ENCODE peak calls at places on chromosomes 1 and 21, in eight cellular contexts. A is lower lobe of right lung; S is CD8-positive, alpha-beta T cell; K is lung; T is heart right ventricle; C is IMR-90; Y is uterus; W is bronchial epithelial cell. N is an unnamed sample. For H3K27me3, the result is how much of the 10 kb centered on the place peaks cover.

GRCh38 chr1:188825471-188825870 is 1652.2 kb downstream of the BRINP3 start:
- DNase-seq in A (no peak), S (no peak), K (no peak), T (no peak), C (peak), Y (no peak), W (peak), N (no peak)

GRCh38 chr1:10451286-10451685 is 1.5 kb downstream of the CORT start:
- DNase-seq in A (no peak), S (no peak), K (no peak), T (no peak), C (peak), Y (no peak), W (no peak), N (peak)

GRCh38 chr1:13780780-13781179 is 80.8 kb downstream of the PRDM2 start:
- DNase-seq in A (no peak), S (no peak), K (no peak), T (no peak), C (no peak), Y (no peak), W (no peak), N (no peak)

GRCh38 chr1:42690477-42691156 is 8.4 kb downstream of the YBX1 start:
- DNase-seq in A (no peak), S (no peak), K (no peak), T (no peak), C (peak), Y (no peak), W (peak), N (no peak)

GRCh38 chr1:202034683-202035462 is 24.5 kb downstream of the ELF3 start:
- DNase-seq in A (peak), S (no peak), K (peak), T (peak), C (peak), Y (peak), W (peak), N (peak)

GRCh38 chr1:98327151-98327918 is 334.2 kb upstream of the SNX7 start:
- DNase-seq in A (no peak), S (no peak), K (no peak), T (no peak), C (peak), Y (no peak), W (no peak), N (peak)

GRCh38 chr1:207820568-207821463 is 69.0 kb downstream of the CD46 start:
- DNase-seq in A (no peak), S (no peak), K (no peak), T (no peak), C (no peak), Y (no peak), W (no peak), N (no peak)

GRCh38 chr1:169624122-169624521 is 5.8 kb downstream of the SELP start:
- DNase-seq in A (no peak), S (no peak), K (no peak), T (no peak), C (no peak), Y (no peak), W (no peak), N (no peak)

GRCh38 chr21:20814090-20814489 is 184.1 kb upstream of the NCAM2 start:
- DNase-seq in A (no peak), S (no peak), K (no peak), T (no peak), C (no peak), Y (no peak), W (no peak), N (no peak)

GRCh38 chr1:2352341-2353214 is 38.8 kb downstream of the MORN1 start:
- DNase-seq in A (peak), S (no peak), K (no peak), T (no peak), C (no peak), Y (no peak), W (peak), N (no peak)

GRCh38 chr1:20654104-20654690 is 7.0 kb downstream of the DDOST start:
- DNase-seq in A (no peak), S (no peak), K (no peak), T (peak), C (no peak), Y (no peak), W (no peak), N (no peak)

GRCh38 chr1:178283409-178283808 is 189.5 kb downstream of the RASAL2 start:
- DNase-seq in A (peak), S (no peak), K (no peak), T (no peak), C (peak), Y (no peak), W (peak), N (no peak)

GRCh38 chr1:77416692-77417450 is 135.1 kb downstream of the AK5 start:
- DNase-seq in A (no peak), S (no peak), K (no peak), T (no peak), C (peak), Y (no peak), W (peak), N (no peak)

GRCh38 chr1:1141911-1142250 is 26.0 kb upstream of the C1orf159 start:
- DNase-seq in A (no peak), S (no peak), K (no peak), T (no peak), C (no peak), Y (no peak), W (no peak), N (no peak)

GRCh38 chr1:5971471-5972197 is 20.6 kb downstream of the NPHP4 start:
- DNase-seq in A (no peak), S (no peak), K (no peak), T (no peak), C (no peak), Y (no peak), W (no peak), N (no peak)

GRCh38 chr1:51627672-51628071 is 10.8 kb downstream of the OSBPL9 start:
- DNase-seq in A (no peak), S (no peak), K (no peak), T (no peak), C (peak), Y (no peak), W (peak), N (no peak)

GRCh38 chr1:43833013-43833412 is 100.6 kb upstream of the ARTN start:
- DNase-seq in A (no peak), S (no peak), K (no peak), T (no peak), C (no peak), Y (no peak), W (no peak), N (no peak)

GRCh38 chr21:45786660-45787059 is 143.1 kb downstream of the PCBP3 start:
- DNase-seq in A (no peak), S (no peak), K (no peak), T (no peak), C (no peak), Y (no peak), W (no peak), N (no peak)

GRCh38 chr1:21887216-21887736 is 49.8 kb downstream of the HSPG2 start:
- DNase-seq in A (no peak), S (no peak), K (no peak), T (no peak), C (no peak), Y (no peak), W (no peak), N (no peak)

GRCh38 chr1:119783354-119784126 is 14.8 kb upstream of the HMGCS2 start:
- DNase-seq in A (no peak), S (no peak), K (no peak), T (no peak), C (peak), Y (no peak), W (peak), N (no peak)

GRCh38 chr1:244216836-244217235 is 165.8 kb downstream of the ZBTB18 start:
- DNase-seq in A (no peak), S (no peak), K (no peak), T (no peak), C (no peak), Y (no peak), W (no peak), N (no peak)

GRCh38 chr1:201217146-201217545 is 26.5 kb downstream of the IGFN1 start:
- DNase-seq in A (no peak), S (no peak), K (no peak), T (no peak), C (no peak), Y (no peak), W (no peak), N (no peak)

GRCh38 chr1:61268546-61269243 is 186.3 kb downstream of the NFIA start:
- DNase-seq in A (no peak), S (no peak), K (no peak), T (no peak), C (no peak), Y (no peak), W (no peak), N (no peak)

GRCh38 chr1:181643631-181644030 is 160.3 kb downstream of the CACNA1E start:
- DNase-seq in A (no peak), S (no peak), K (no peak), T (no peak), C (no peak), Y (no peak), W (no peak), N (peak)

GRCh38 chr1:240768979-240769378 is 157.0 kb upstream of the GREM2 start:
- DNase-seq in A (no peak), S (no peak), K (no peak), T (no peak), C (no peak), Y (no peak), W (no peak), N (no peak)

DNA sequence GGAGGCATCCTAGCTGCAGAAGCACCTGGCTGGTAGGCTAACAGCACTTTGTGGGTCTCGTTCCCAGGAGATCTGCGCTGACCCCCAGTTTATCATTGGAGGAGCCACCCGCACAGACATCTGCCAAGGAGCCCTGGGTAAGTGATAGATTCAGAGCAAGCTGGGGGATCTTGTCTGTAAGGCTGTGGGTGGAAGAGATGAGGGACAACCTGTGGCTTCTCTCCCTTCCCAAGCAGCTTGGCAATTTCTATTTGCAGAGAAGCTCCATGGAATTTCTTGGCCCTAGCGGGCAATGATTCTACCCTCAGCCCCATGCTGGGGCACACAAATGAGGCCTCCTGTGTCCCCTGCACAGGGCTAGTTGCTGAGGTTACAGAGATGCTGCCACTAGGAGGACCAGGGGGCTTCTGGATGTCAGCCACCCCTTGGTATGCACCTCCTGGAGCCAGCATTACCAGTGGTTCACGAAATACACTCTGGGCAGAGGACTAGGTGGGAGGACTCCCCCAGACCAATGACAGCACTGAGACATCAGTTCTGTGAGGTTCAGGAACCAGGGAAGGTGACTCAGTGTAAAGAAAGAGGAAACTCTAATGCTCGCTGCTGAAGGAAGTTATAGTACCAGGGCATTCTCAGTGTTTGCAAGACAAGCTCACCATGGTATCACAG is 5.5 kb downstream of the CAPN2 start:
- DNase-seq in A (no peak), S (no peak), K (no peak), T (no peak), C (peak), Y (no peak), W (peak), N (no peak)
- H3K4me3 ChIP-seq in A (no peak), S (no peak), K (no peak), T (no peak), C (no peak), Y (no peak), W (no peak), N (no peak)

GRCh38 chr21:17819114-17819877 is at the start of gene C21orf91:
- DNase-seq in A (peak), S (peak), K (peak), T (peak), C (peak), Y (peak), W (peak), N (peak)

GRCh38 chr21:17819878-17820232 is 699 bp upstream of the C21orf91 start:
- DNase-seq in A (no peak), S (no peak), K (no peak), T (no peak), C (peak), Y (no peak), W (peak), N (no peak)

GRCh38 chr21:17821121-17821520 is 2.0 kb upstream of the C21orf91 start:
- DNase-seq in A (no peak), S (no peak), K (no peak), T (no peak), C (no peak), Y (no peak), W (no peak), N (no peak)

GRCh38 chr21:17813353-17813752 is 5.8 kb downstream of the C21orf91 start:
- DNase-seq in A (no peak), S (no peak), K (no peak), T (no peak), C (peak), Y (no peak), W (no peak), N (no peak)

DNA sequence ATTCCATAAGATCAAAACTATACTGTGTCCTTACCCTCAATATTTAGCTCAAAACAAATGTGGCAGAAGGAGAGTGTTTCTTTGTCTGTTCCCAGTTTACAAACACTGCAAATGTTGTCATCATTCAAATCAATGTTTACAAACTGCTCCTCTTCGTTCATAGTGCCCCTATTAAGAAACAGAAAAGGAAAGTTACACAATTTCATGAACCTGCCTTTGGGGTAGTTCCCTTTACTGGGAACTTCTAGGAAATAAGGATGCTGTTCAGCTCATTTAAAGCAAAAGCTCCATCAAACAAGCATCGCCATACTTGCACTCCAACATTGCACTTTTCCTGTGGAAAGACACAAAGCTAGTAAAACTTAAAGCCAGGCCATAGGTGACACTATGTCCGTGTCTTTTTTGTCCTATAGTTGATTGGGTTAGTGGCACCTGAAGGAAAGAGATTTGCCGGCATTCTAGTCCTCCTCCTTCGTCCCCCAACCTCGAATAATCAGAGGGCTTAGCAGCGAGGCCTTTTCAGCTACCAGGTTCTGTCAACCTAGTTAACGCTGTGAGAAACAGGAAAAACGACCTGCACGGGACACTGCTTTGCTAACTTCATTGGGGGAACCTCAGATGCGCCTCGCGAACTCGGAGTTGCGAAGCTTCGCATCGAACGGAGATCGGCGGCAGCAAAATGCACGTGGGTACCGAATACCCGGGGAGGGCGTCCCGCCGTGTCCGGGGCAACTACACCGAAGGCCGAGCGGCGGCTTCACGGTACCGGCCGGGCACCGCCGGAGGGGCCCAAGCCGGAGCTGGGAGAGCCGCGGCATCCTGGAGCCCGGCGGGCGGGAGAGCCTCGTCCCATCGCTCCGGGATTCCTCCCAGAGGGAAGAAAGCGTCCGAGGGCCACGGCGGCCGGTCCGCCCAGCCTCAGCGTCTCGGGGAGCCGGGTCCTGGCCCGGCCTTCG is 720 bp downstream of the C21orf91 start:
- DNase-seq in A (peak), S (peak), K (peak), T (peak), C (peak), Y (peak), W (peak), N (peak)
- H3K27me3 ChIP-seq in A (under half), S (under half), K (under half), T (under half), C (under half), Y (under half), W (under half), N (under half)

GRCh38 chr1:152034654-152035405 is 2.0 kb downstream of the S100A11 start:
- DNase-seq in A (no peak), S (peak), K (peak), T (peak), C (peak), Y (peak), W (peak), N (peak)
- H3K4me3 ChIP-seq in A (peak), S (peak), K (peak), T (peak), C (peak), Y (peak), W (peak), N (peak)

GRCh38 chr1:95043141-95043980 is 29.4 kb downstream of the ALG14 start:
- DNase-seq in A (peak), S (peak), K (peak), T (peak), C (peak), Y (peak), W (peak), N (peak)

GRCh38 chr1:95046359-95046758 is 26.4 kb downstream of the ALG14 start:
- DNase-seq in A (no peak), S (no peak), K (no peak), T (no peak), C (no peak), Y (no peak), W (no peak), N (no peak)

GRCh38 chr1:95049935-95050334 is 22.8 kb downstream of the ALG14 start:
- DNase-seq in A (no peak), S (no peak), K (no peak), T (no peak), C (no peak), Y (no peak), W (no peak), N (no peak)

DNA sequence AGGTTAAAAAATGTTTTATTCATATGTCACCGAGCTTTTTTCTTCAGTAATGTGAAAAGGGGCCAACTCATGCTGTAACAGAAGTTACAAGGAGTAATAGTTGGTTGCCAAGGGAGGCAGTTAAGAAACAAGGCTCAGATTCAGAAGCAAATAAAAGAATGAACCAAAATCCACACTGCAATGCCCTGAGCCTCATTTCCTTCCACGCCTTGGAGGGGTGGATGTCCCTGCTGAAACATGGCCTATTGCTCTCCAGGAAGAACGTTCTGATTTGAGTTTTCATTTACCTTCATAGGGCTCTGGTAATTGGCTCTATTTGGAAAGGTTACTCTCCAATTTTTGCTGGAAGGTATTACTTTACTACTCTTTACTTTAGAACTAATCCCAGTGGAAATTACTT is 24.4 kb downstream of the ALG14 start:
- DNase-seq in A (no peak), S (no peak), K (no peak), T (no peak), C (no peak), Y (no peak), W (no peak), N (no peak)
- H3K27me3 ChIP-seq in A (under half), S (under half), K (under half), T (under half), C (under half), Y (under half), W (under half), N (under half)

GRCh38 chr1:40712405-40712944 is 21.0 kb downstream of the NFYC start:
- DNase-seq in A (no peak), S (no peak), K (no peak), T (no peak), C (no peak), Y (no peak), W (no peak), N (no peak)

GRCh38 chr1:40709802-40710278 is 18.3 kb downstream of the NFYC start:
- DNase-seq in A (no peak), S (no peak), K (no peak), T (no peak), C (no peak), Y (no peak), W (no peak), N (no peak)

GRCh38 chr1:40709100-40709801 is 17.7 kb downstream of the NFYC start:
- DNase-seq in A (peak), S (peak), K (peak), T (peak), C (peak), Y (peak), W (peak), N (peak)

GRCh38 chr1:40711465-40712404 is 20.2 kb downstream of the NFYC start:
- DNase-seq in A (no peak), S (no peak), K (peak), T (no peak), C (peak), Y (no peak), W (peak), N (peak)

DNA sequence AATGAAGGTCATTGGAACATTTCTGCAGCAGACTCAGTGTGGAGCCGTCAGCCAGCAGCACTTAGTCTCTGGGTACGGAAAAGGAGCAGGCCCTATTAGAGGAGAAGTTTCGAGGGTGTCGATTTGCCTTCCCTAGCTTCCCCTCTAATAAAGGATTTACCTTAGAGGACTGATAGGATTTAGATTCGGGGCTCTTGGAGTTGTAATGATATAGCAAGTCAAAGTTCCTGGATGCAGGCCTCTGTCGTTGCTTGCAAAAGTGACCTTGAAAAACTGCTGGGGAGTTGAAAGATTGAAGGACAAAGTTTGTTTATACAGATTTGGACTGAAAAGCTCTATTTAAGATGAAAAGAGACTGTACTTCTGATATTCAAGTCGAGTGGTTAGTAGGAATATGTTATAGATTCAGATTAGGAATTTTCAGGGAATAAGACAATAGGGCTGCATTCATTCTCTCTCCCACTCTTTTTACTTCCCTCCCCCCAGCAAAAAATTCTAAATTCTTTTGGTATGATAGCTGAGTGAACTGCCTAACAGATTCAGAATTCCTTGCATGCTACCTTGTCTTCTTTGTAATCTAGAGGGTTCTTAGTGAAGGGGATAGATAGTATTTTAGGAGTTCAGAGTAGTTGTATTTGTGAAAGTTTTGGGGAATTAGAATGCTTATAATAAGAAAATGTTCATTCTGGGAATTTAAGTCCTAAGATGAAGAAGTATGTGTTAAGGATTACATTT is 19.2 kb downstream of the NFYC start:
- DNase-seq in A (no peak), S (no peak), K (no peak), T (peak), C (no peak), Y (no peak), W (no peak), N (no peak)
- H3K4me3 ChIP-seq in A (peak), S (no peak), K (no peak), T (peak), C (no peak), Y (no peak), W (peak), N (no peak)

N was measured in MG63.